ENCODE peak calls at places on chromosomes 1 and 21, in nine cellular contexts. L, X, O, C, K, Q, Y, F and N are unnamed samples.

GRCh38 chr1:153617677-153618076 is 1.6 kb upstream of the S100A14 start:
- DNase-seq in C (no peak), K (no peak), F (peak; percentile 20), Y (peak; percentile 75), L (peak; percentile 65), O (no peak), X (no peak), Q (no peak), N (peak; percentile 77)

GRCh38 chr1:23366146-23366545 is 3.5 kb downstream of the ZNF436 start:
- DNase-seq in Y (no peak), F (no peak), O (no peak), C (no peak), X (no peak), Q (no peak), L (no peak), K (no peak), N (no peak)

GRCh38 chr1:22806584-22806983 is 95.9 kb downstream of the EPHB2 start:
- DNase-seq in Y (no peak), L (no peak), Q (no peak), C (no peak), K (peak; percentile 74), O (no peak), X (no peak), F (peak; percentile 59), N (no peak)

GRCh38 chr1:179774033-179774432 is 30.9 kb downstream of the FAM163A start:
- DNase-seq in Q (no peak), C (no peak), F (no peak), O (no peak), K (no peak), Y (no peak), X (no peak), L (no peak), N (no peak)

GRCh38 chr1:226100436-226101347 is 38.2 kb downstream of the H3-3A start:
- DNase-seq in Q (peak; percentile 77), L (peak; percentile 66), F (peak; percentile 30), O (no peak), K (peak; percentile 14), X (peak; percentile 83), C (no peak), Y (peak; percentile 23), N (peak; percentile 33)

GRCh38 chr1:172954476-172955150 is 96.1 kb downstream of the TNFSF18 start:
- DNase-seq in K (no peak), X (no peak), F (no peak), Q (no peak), L (no peak), O (no peak), C (no peak), Y (no peak), N (no peak)

GRCh38 chr1:99537886-99538617 is 107.9 kb upstream of the PALMD start:
- DNase-seq in K (no peak), L (no peak), Q (no peak), C (no peak), Y (no peak), O (no peak), X (no peak), F (no peak), N (no peak)

GRCh38 chr1:196980859-196981258 is 3.5 kb downstream of the CFHR5 start:
- DNase-seq in C (no peak), O (no peak), L (no peak), F (no peak), Q (no peak), Y (no peak), K (no peak), X (no peak), N (no peak)

GRCh38 chr1:27581823-27582243 is 22.1 kb downstream of the AHDC1 start:
- DNase-seq in O (no peak), Y (no peak), F (no peak), C (no peak), L (no peak), Q (no peak), K (no peak), X (no peak), N (no peak)

GRCh38 chr1:247291161-247291560 is 35.3 kb downstream of the VN1R5 start:
- DNase-seq in F (no peak), Q (no peak), Y (no peak), O (no peak), L (no peak), K (no peak), X (no peak), C (no peak), N (no peak)

GRCh38 chr1:159944623-159945455 is 574 bp downstream of the IGSF9 start:
- DNase-seq in C (no peak), F (no peak), O (peak; percentile 36), X (no peak), K (no peak), L (no peak), Y (no peak), Q (no peak), N (no peak)

GRCh38 chr1:199851453-199851852 is 176.1 kb upstream of the NR5A2 start:
- DNase-seq in Q (no peak), X (no peak), L (no peak), Y (no peak), O (no peak), F (no peak), C (no peak), K (no peak), N (no peak)

GRCh38 chr21:32653326-32653901 is 41.2 kb upstream of the CFAP298 start:
- DNase-seq in X (peak; percentile 62), K (no peak), O (peak; percentile 35), F (no peak), L (peak; percentile 31), C (no peak), Y (no peak), Q (peak; percentile 66), N (peak; percentile 15)

GRCh38 chr1:99956755-99957154 is 13.0 kb upstream of the SLC35A3 start:
- DNase-seq in X (no peak), F (no peak), Y (no peak), K (no peak), Q (no peak), L (peak; percentile 20), O (no peak), C (peak; percentile 64), N (no peak)

GRCh38 chr1:227759345-227760300 is 24.4 kb downstream of the SNAP47 start:
- DNase-seq in C (peak; percentile 92), Q (no peak), X (no peak), K (no peak), O (peak; percentile 94), F (no peak), L (peak; percentile 94), Y (peak; percentile 61), N (peak; percentile 79)

GRCh38 chr21:39125752-39126485 is 57.3 kb downstream of the PSMG1 start:
- DNase-seq in X (peak; percentile 64), Q (no peak), O (peak; percentile 64), K (peak; percentile 81), F (peak; percentile 5), C (no peak), L (peak; percentile 67), Y (peak; percentile 62), N (peak; percentile 14)

GRCh38 chr1:215273838-215274516 is 191.4 kb downstream of the KCNK2 start:
- DNase-seq in C (peak; percentile 69), K (no peak), F (no peak), L (peak; percentile 11), Q (no peak), O (peak; percentile 67), X (no peak), Y (no peak), N (no peak)

GRCh38 chr1:102498929-102499328 is 502.2 kb upstream of the OLFM3 start:
- DNase-seq in Q (no peak), K (no peak), C (no peak), Y (no peak), F (no peak), X (no peak), O (no peak), L (no peak), N (no peak)

GRCh38 chr1:41319106-41319755 is 42.0 kb upstream of the FOXO6 start:
- DNase-seq in X (no peak), F (no peak), C (no peak), L (no peak), Q (no peak), K (no peak), O (no peak), Y (no peak), N (no peak)

GRCh38 chr1:89644119-89644814 is 11.3 kb downstream of the LRRC8C start:
- DNase-seq in K (no peak), Y (no peak), C (no peak), X (no peak), F (no peak), O (no peak), Q (no peak), L (no peak), N (no peak)

GRCh38 chr21:41641821-41642368 is 125.0 kb downstream of the RIPK4 start:
- DNase-seq in Q (no peak), C (peak; percentile 87), Y (peak; percentile 55), F (no peak), O (peak; percentile 73), L (peak; percentile 75), K (no peak), X (no peak), N (peak; percentile 43)

GRCh38 chr1:18100493-18101063 is 7.0 kb upstream of the IGSF21 start:
- DNase-seq in L (peak; percentile 83), F (peak; percentile 68), Y (peak; percentile 26), X (peak; percentile 74), C (peak; percentile 3), K (peak; percentile 55), Q (peak; percentile 74), O (peak; percentile 68), N (peak; percentile 38)

GRCh38 chr1:107532318-107532717 is 391.5 kb downstream of the NTNG1 start:
- DNase-seq in Q (no peak), X (no peak), Y (no peak), L (no peak), K (peak; percentile 96), F (no peak), O (peak; percentile 54), C (no peak), N (no peak)

GRCh38 chr1:173161510-173162221 is 45.5 kb downstream of the TNFSF4 start:
- DNase-seq in K (no peak), O (peak; percentile 39), F (no peak), Q (no peak), X (no peak), L (no peak), C (peak; percentile 13), Y (no peak), N (no peak)

GRCh38 chr1:198620951-198621824 is 17.7 kb upstream of the PTPRC start:
- DNase-seq in X (no peak), F (no peak), C (no peak), O (no peak), K (no peak), Q (peak; percentile 86), L (no peak), Y (no peak), N (no peak)

GRCh38 chr1:14570514-14570913 is 28.0 kb upstream of the KAZN start:
- DNase-seq in Y (no peak), C (no peak), F (no peak), O (no peak), L (no peak), Q (no peak), K (no peak), X (no peak), N (no peak)

GRCh38 chr1:43557744-43558245 is 27.1 kb downstream of the PTPRF start:
- DNase-seq in F (no peak), C (no peak), Y (no peak), K (no peak), O (peak; percentile 33), L (no peak), X (no peak), Q (no peak), N (no peak)

GRCh38 chr1:174007846-174008245 is 14.3 kb downstream of the RC3H1 start:
- DNase-seq in X (no peak), Y (no peak), K (no peak), F (no peak), Q (no peak), O (no peak), C (no peak), L (peak; percentile 34), N (no peak)

GRCh38 chr1:11059166-11059989 is 440 bp downstream of the SRM start:
- DNase-seq in L (peak; percentile 52), F (no peak), Y (no peak), C (no peak), K (peak; percentile 31), X (no peak), O (no peak), Q (no peak), N (no peak)

GRCh38 chr1:40849801-40850592 is 12.2 kb downstream of the CITED4 start:
- DNase-seq in Q (peak; percentile 91), X (peak; percentile 79), Y (peak; percentile 69), C (no peak), O (peak; percentile 71), L (peak; percentile 78), F (peak; percentile 61), K (peak; percentile 27), N (peak; percentile 63)

GRCh38 chr1:32742132-32742947 is 39.8 kb upstream of the SYNC start:
- DNase-seq in C (no peak), O (peak; percentile 60), K (no peak), X (no peak), F (no peak), Q (no peak), L (peak; percentile 35), Y (no peak), N (no peak)